ENCODE peak calls at places on chromosome 16, in four cellular contexts. One of them, this sample, is unnamed.

GRCh38 chr16:86557587-86557986 is 2.6 kb upstream of the MTHFSD start:
- DNase-seq in OCI-LY7: no peak
- DNase-seq in PC-3: no peak
- DNase-seq in neural progenitor cell: no peak
- DNase-seq in this sample: no peak

GRCh38 chr16:19757762-19758595 is 39.9 kb downstream of the IQCK start:
- DNase-seq in OCI-LY7: no peak
- DNase-seq in neural progenitor cell: no peak
- DNase-seq in PC-3: no peak
- DNase-seq in this sample: no peak

GRCh38 chr16:27547134-27547533 is 2.6 kb downstream of the GTF3C1 start:
- DNase-seq in neural progenitor cell: no peak
- DNase-seq in OCI-LY7: no peak
- DNase-seq in PC-3: peak
- DNase-seq in this sample: peak

GRCh38 chr16:9254863-9255262 is 163.4 kb downstream of the HAPSTR1 start:
- DNase-seq in PC-3: no peak
- DNase-seq in neural progenitor cell: no peak
- DNase-seq in OCI-LY7: no peak
- DNase-seq in this sample: no peak

GRCh38 chr16:35598696-35599332 is 2139.4 kb downstream of the TP53TG3F start:
- DNase-seq in PC-3: no peak
- DNase-seq in OCI-LY7: no peak
- DNase-seq in neural progenitor cell: no peak
- DNase-seq in this sample: no peak

GRCh38 chr16:51577621-51578303 is 426.7 kb upstream of the SALL1 start:
- DNase-seq in OCI-LY7: no peak
- DNase-seq in PC-3: no peak
- DNase-seq in neural progenitor cell: peak
- DNase-seq in this sample: peak

GRCh38 chr16:638836-639235 is 2.7 kb upstream of the METTL26 start:
- DNase-seq in PC-3: no peak
- DNase-seq in neural progenitor cell: no peak
- DNase-seq in OCI-LY7: no peak
- DNase-seq in this sample: no peak

GRCh38 chr16:11792404-11793260 is 4.4 kb downstream of the ZC3H7A start:
- DNase-seq in OCI-LY7: no peak
- DNase-seq in neural progenitor cell: no peak
- DNase-seq in PC-3: no peak
- DNase-seq in this sample: no peak

GRCh38 chr16:82059161-82059982 is 24.3 kb downstream of the HSD17B2 start:
- DNase-seq in PC-3: no peak
- DNase-seq in OCI-LY7: no peak
- DNase-seq in neural progenitor cell: no peak
- DNase-seq in this sample: peak

GRCh38 chr16:12178251-12178990 is 201.9 kb downstream of the SNX29 start:
- DNase-seq in PC-3: no peak
- DNase-seq in OCI-LY7: no peak
- DNase-seq in neural progenitor cell: peak
- DNase-seq in this sample: peak

GRCh38 chr16:8675183-8676159 is 1.1 kb downstream of the ABAT start:
- DNase-seq in neural progenitor cell: no peak
- DNase-seq in PC-3: no peak
- DNase-seq in OCI-LY7: no peak
- DNase-seq in this sample: peak

DNA sequence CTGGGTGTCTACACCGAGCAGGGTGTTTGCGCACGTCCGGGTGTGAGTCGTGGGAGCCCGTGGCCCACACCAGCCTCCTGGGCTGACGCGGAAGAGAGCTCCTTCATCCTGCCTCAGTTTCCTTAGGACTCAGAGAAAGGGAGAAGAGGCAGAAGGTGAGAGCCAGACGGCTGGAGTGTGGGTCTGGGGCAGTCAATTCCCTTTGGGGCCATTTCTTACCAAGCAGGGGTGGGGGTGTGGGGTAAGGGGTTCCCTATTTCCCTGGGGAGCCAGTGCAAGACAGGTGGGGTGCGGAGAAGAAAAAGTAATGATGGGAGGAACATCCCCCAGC is 831 bp downstream of the CA7 start:
- DNase-seq in OCI-LY7: no peak
- DNase-seq in PC-3: no peak
- DNase-seq in neural progenitor cell: no peak
- DNase-seq in this sample: no peak
- H3K4me3 ChIP-seq in OCI-LY7: no peak
- H3K4me3 ChIP-seq in PC-3: peak
- H3K4me3 ChIP-seq in neural progenitor cell: peak
- H3K4me3 ChIP-seq in this sample: peak

GRCh38 chr16:62205459-62205858 is 169.2 kb upstream of the CDH8 start:
- DNase-seq in OCI-LY7: no peak
- DNase-seq in PC-3: no peak
- DNase-seq in neural progenitor cell: no peak
- DNase-seq in this sample: no peak

GRCh38 chr16:62213763-62214162 is 177.5 kb upstream of the CDH8 start:
- DNase-seq in OCI-LY7: peak
- DNase-seq in neural progenitor cell: peak
- DNase-seq in PC-3: no peak
- DNase-seq in this sample: no peak

DNA sequence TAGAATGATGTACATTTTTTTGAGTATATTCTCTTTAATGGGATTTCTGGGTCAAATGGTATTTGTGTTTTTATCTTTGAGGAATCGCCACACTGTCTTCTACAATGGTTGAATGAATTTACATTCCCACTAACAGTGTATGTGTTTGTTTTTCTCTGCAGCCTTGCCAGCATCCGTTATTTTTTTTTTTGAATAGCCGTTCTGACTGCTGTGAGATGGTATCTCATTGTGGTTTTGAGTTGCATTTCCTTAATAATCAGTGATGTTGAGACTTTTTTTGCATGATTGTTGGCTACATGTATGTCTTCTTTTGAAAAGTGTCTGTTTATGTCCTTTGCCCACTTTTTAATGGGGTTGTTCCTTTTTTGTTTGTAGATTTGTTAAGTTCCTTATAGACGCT is 172.7 kb upstream of the CDH8 start:
- DNase-seq in PC-3: no peak
- DNase-seq in OCI-LY7: no peak
- DNase-seq in neural progenitor cell: no peak
- DNase-seq in this sample: no peak
- H2AFZ ChIP-seq in PC-3: no peak
- H2AFZ ChIP-seq in OCI-LY7: no peak
- H2AFZ ChIP-seq in neural progenitor cell: no peak
- H2AFZ ChIP-seq in this sample: no peak

GRCh38 chr16:24869033-24869432 is 23.3 kb downstream of the SLC5A11 start:
- DNase-seq in OCI-LY7: no peak
- DNase-seq in neural progenitor cell: no peak
- DNase-seq in PC-3: no peak
- DNase-seq in this sample: no peak
- TF ChIP-seq EZH2phosphoT487 in OCI-LY7: no peak
- TF ChIP-seq EZH2phosphoT487 in neural progenitor cell: no peak
- TF ChIP-seq EZH2phosphoT487 in PC-3: no peak
- TF ChIP-seq EZH2phosphoT487 in this sample: no peak

GRCh38 chr16:68446941-68447675 is 1.2 kb downstream of the SMPD3 start:
- DNase-seq in neural progenitor cell: peak
- DNase-seq in OCI-LY7: no peak
- DNase-seq in PC-3: no peak
- DNase-seq in this sample: no peak
- H3K4me3 ChIP-seq in neural progenitor cell: peak
- H3K4me3 ChIP-seq in OCI-LY7: no peak
- H3K4me3 ChIP-seq in PC-3: no peak
- H3K4me3 ChIP-seq in this sample: no peak

DNA sequence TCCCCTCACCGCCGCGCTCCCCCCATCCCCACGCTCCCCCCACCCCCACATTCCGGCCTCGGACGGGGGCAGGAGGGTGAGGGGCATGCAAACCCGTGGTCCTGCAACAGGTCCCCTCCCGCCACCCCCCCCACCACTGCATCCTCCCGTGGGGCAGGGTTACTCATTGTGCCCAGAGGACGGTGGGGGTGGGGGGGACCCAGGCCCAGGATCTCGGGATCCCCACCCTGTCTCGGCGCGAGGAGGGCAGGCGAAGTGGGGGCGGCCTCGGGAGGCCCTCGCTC is 8.5 kb downstream of the SLC22A31 start:
- DNase-seq in neural progenitor cell: peak
- DNase-seq in OCI-LY7: no peak
- DNase-seq in PC-3: no peak
- DNase-seq in this sample: no peak
- H2AFZ ChIP-seq in neural progenitor cell: no peak
- H2AFZ ChIP-seq in OCI-LY7: no peak
- H2AFZ ChIP-seq in PC-3: peak
- H2AFZ ChIP-seq in this sample: peak

GRCh38 chr16:69017036-69017783 is 88.2 kb upstream of the HAS3 start:
- DNase-seq in neural progenitor cell: no peak
- DNase-seq in PC-3: peak
- DNase-seq in OCI-LY7: no peak
- DNase-seq in this sample: peak
- TF ChIP-seq EZH2phosphoT487 in neural progenitor cell: no peak
- TF ChIP-seq EZH2phosphoT487 in PC-3: no peak
- TF ChIP-seq EZH2phosphoT487 in OCI-LY7: no peak
- TF ChIP-seq EZH2phosphoT487 in this sample: no peak

GRCh38 chr16:67200491-67200890 is 1.6 kb downstream of the ELMO3 start:
- DNase-seq in OCI-LY7: no peak
- DNase-seq in neural progenitor cell: no peak
- DNase-seq in PC-3: no peak
- DNase-seq in this sample: no peak

GRCh38 chr16:67198238-67198734 is 645 bp upstream of the ELMO3 start:
- DNase-seq in neural progenitor cell: peak
- DNase-seq in PC-3: peak
- DNase-seq in OCI-LY7: peak
- DNase-seq in this sample: peak

GRCh38 chr16:67199011-67199807 is at the start of gene ELMO3:
- DNase-seq in PC-3: no peak
- DNase-seq in OCI-LY7: no peak
- DNase-seq in neural progenitor cell: peak
- DNase-seq in this sample: peak

GRCh38 chr16:67201411-67202345 is 2.7 kb downstream of the ELMO3 start:
- DNase-seq in PC-3: no peak
- DNase-seq in OCI-LY7: no peak
- DNase-seq in neural progenitor cell: no peak
- DNase-seq in this sample: no peak

GRCh38 chr16:67199808-67200198 is 872 bp downstream of the ELMO3 start:
- DNase-seq in neural progenitor cell: peak
- DNase-seq in OCI-LY7: no peak
- DNase-seq in PC-3: no peak
- DNase-seq in this sample: no peak
- H3K4me3 ChIP-seq in neural progenitor cell: peak
- H3K4me3 ChIP-seq in OCI-LY7: no peak
- H3K4me3 ChIP-seq in PC-3: no peak
- H3K4me3 ChIP-seq in this sample: no peak

GRCh38 chr16:80350066-80350465 is 190.7 kb upstream of the DYNLRB2 start:
- DNase-seq in PC-3: no peak
- DNase-seq in neural progenitor cell: no peak
- DNase-seq in OCI-LY7: no peak
- DNase-seq in this sample: no peak

GRCh38 chr16:80344570-80344969 is 196.2 kb upstream of the DYNLRB2 start:
- DNase-seq in PC-3: no peak
- DNase-seq in OCI-LY7: no peak
- DNase-seq in neural progenitor cell: no peak
- DNase-seq in this sample: no peak

GRCh38 chr16:80347002-80347401 is 193.8 kb upstream of the DYNLRB2 start:
- DNase-seq in OCI-LY7: no peak
- DNase-seq in PC-3: no peak
- DNase-seq in neural progenitor cell: no peak
- DNase-seq in this sample: no peak

GRCh38 chr16:80347900-80348299 is 192.9 kb upstream of the DYNLRB2 start:
- DNase-seq in neural progenitor cell: no peak
- DNase-seq in OCI-LY7: no peak
- DNase-seq in PC-3: no peak
- DNase-seq in this sample: no peak

GRCh38 chr16:80346160-80346632 is 194.6 kb upstream of the DYNLRB2 start:
- DNase-seq in OCI-LY7: peak
- DNase-seq in neural progenitor cell: peak
- DNase-seq in PC-3: no peak
- DNase-seq in this sample: peak
- H2AFZ ChIP-seq in OCI-LY7: no peak
- H2AFZ ChIP-seq in neural progenitor cell: peak
- H2AFZ ChIP-seq in PC-3: no peak
- H2AFZ ChIP-seq in this sample: no peak

GRCh38 chr16:52584354-52584840 is 37.5 kb upstream of the TOX3 start:
- DNase-seq in OCI-LY7: no peak
- DNase-seq in neural progenitor cell: no peak
- DNase-seq in PC-3: no peak
- DNase-seq in this sample: no peak
- TF ChIP-seq EZH2phosphoT487 in OCI-LY7: no peak
- TF ChIP-seq EZH2phosphoT487 in neural progenitor cell: no peak
- TF ChIP-seq EZH2phosphoT487 in PC-3: no peak
- TF ChIP-seq EZH2phosphoT487 in this sample: no peak

GRCh38 chr16:65547799-65548446 is 426.1 kb upstream of the CDH11 start:
- DNase-seq in OCI-LY7: no peak
- DNase-seq in neural progenitor cell: peak
- DNase-seq in PC-3: peak
- DNase-seq in this sample: peak
- H3K4me3 ChIP-seq in OCI-LY7: no peak
- H3K4me3 ChIP-seq in neural progenitor cell: no peak
- H3K4me3 ChIP-seq in PC-3: no peak
- H3K4me3 ChIP-seq in this sample: peak